ENCODE peak calls at places on chromosomes 2 and 18, in four cellular contexts. L, C, E and V are unnamed samples.

GRCh38 chr2:17879137-17879912 is 858 bp downstream of the KCNS3 start:
- DNase-seq in L (no peak), C (peak), E (peak), V (no peak)

GRCh38 chr2:202104286-202104870 is 31.3 kb downstream of the KIAA2012 start:
- DNase-seq in L (peak), E (no peak), C (peak), V (peak)

GRCh38 chr2:53842891-53843290 is 16.9 kb downstream of the GPR75 start:
- DNase-seq in C (no peak), L (no peak), E (no peak), V (no peak)

GRCh38 chr2:172086349-172087190 is 1.3 kb downstream of the DLX1 start:
- DNase-seq in L (peak), E (no peak), C (no peak), V (peak)

GRCh38 chr2:3335001-3335400 is 42.6 kb downstream of the EIPR1 start:
- DNase-seq in C (no peak), E (no peak), L (no peak), V (no peak)

GRCh38 chr2:198296665-198297308 is 492.4 kb downstream of the PLCL1 start:
- DNase-seq in C (peak), E (peak), L (peak), V (peak)

GRCh38 chr2:17482651-17483050 is 35.6 kb downstream of the RAD51AP2 start:
- DNase-seq in C (no peak), E (no peak), L (no peak), V (no peak)

GRCh38 chr2:202460119-202460518 is 84.0 kb downstream of the BMPR2 start:
- DNase-seq in C (no peak), L (no peak), E (no peak), V (no peak)

GRCh38 chr2:194819367-194819766 is 837.7 kb upstream of the SLC39A10 start:
- DNase-seq in E (no peak), C (peak), L (no peak), V (no peak)

GRCh38 chr2:108305901-108306300 is 17.2 kb downstream of the SULT1C2 start:
- DNase-seq in C (no peak), E (no peak), L (no peak), V (no peak)

GRCh38 chr2:70906439-70907018 is 29.2 kb upstream of the ATP6V1B1 start:
- DNase-seq in E (no peak), L (no peak), C (no peak), V (no peak)

GRCh38 chr2:181468857-181469256 is 11.7 kb downstream of the ITGA4 start:
- DNase-seq in L (no peak), E (no peak), C (no peak), V (no peak)

GRCh38 chr2:241035818-241036396 is 37.5 kb downstream of the SNED1 start:
- DNase-seq in L (no peak), C (no peak), E (no peak), V (no peak)

GRCh38 chr2:194698012-194698411 is 959.0 kb upstream of the SLC39A10 start:
- DNase-seq in L (no peak), E (no peak), C (no peak), V (no peak)

GRCh38 chr18:1394426-1394825 is 489.8 kb downstream of the ADCYAP1 start:
- DNase-seq in C (no peak), L (no peak), E (no peak), V (no peak)

GRCh38 chr2:39593439-39594393 is 72.0 kb upstream of the TMEM178A start:
- DNase-seq in C (no peak), L (peak), E (peak), V (peak)